ENCODE peak calls at places on chromosome 2, in six cellular contexts. One of them, this sample, is unnamed.
A peak's percentile ranks its signal among the peaks of the same experiment; 100 is the strongest.

GRCh38 chr2:190759749-190760213 is 110.9 kb downstream of the NAB1 start:
- DNase-seq in HepG2: peak; percentile 49
- DNase-seq in K562: peak; percentile 21
- DNase-seq in GM12878: no peak
- DNase-seq in H1: no peak
- DNase-seq in HCT116: peak; percentile 36
- DNase-seq in this sample: no peak

GRCh38 chr2:239776441-239777033 is 248.6 kb downstream of the NDUFA10 start:
- DNase-seq in HCT116: no peak
- DNase-seq in HepG2: no peak
- DNase-seq in K562: no peak
- DNase-seq in H1: no peak
- DNase-seq in GM12878: no peak
- DNase-seq in this sample: no peak

GRCh38 chr2:30216157-30216556 is 15.2 kb upstream of the LBH start:
- DNase-seq in H1: no peak
- DNase-seq in HepG2: no peak
- DNase-seq in K562: no peak
- DNase-seq in HCT116: no peak
- DNase-seq in GM12878: no peak
- DNase-seq in this sample: no peak

GRCh38 chr2:161414385-161415040 is 1.6 kb upstream of the TBR1 start:
- DNase-seq in HepG2: peak; percentile 23
- DNase-seq in GM12878: no peak
- DNase-seq in HCT116: no peak
- DNase-seq in H1: peak; percentile 78
- DNase-seq in K562: peak; percentile 60
- DNase-seq in this sample: peak; percentile 57

GRCh38 chr2:205720451-205720902 is 38.2 kb downstream of the NRP2 start:
- DNase-seq in GM12878: no peak
- DNase-seq in HepG2: no peak
- DNase-seq in H1: peak; percentile 64
- DNase-seq in HCT116: no peak
- DNase-seq in K562: no peak
- DNase-seq in this sample: peak; percentile 78

GRCh38 chr2:12493031-12493513 is 223.7 kb upstream of the TRIB2 start:
- DNase-seq in GM12878: no peak
- DNase-seq in HepG2: no peak
- DNase-seq in H1: no peak
- DNase-seq in HCT116: no peak
- DNase-seq in K562: peak; percentile 94
- DNase-seq in this sample: no peak

GRCh38 chr2:80392446-80392845 is 87.9 kb upstream of the LRRTM1 start:
- DNase-seq in H1: no peak
- DNase-seq in HCT116: no peak
- DNase-seq in HepG2: no peak
- DNase-seq in K562: no peak
- DNase-seq in GM12878: no peak
- DNase-seq in this sample: no peak

GRCh38 chr2:86035371-86035882 is 70.3 kb downstream of the POLR1A start:
- DNase-seq in GM12878: no peak
- DNase-seq in HCT116: no peak
- DNase-seq in HepG2: no peak
- DNase-seq in H1: no peak
- DNase-seq in K562: no peak
- DNase-seq in this sample: no peak

GRCh38 chr2:46689993-46690392 is 210.6 kb downstream of the TMEM247 start:
- DNase-seq in HCT116: no peak
- DNase-seq in K562: no peak
- DNase-seq in H1: no peak
- DNase-seq in HepG2: no peak
- DNase-seq in GM12878: no peak
- DNase-seq in this sample: no peak

GRCh38 chr2:61218076-61218816 is 56.3 kb downstream of the C2orf74 start:
- DNase-seq in K562: no peak
- DNase-seq in HepG2: no peak
- DNase-seq in GM12878: no peak
- DNase-seq in HCT116: no peak
- DNase-seq in H1: no peak
- DNase-seq in this sample: no peak

GRCh38 chr2:183490930-183491329 is 366.7 kb downstream of the NUP35 start:
- DNase-seq in HepG2: no peak
- DNase-seq in HCT116: no peak
- DNase-seq in K562: no peak
- DNase-seq in GM12878: no peak
- DNase-seq in H1: no peak
- DNase-seq in this sample: no peak

GRCh38 chr2:219002395-219003266 is 9.4 kb upstream of the CRYBA2 start:
- DNase-seq in H1: peak; percentile 96
- DNase-seq in K562: peak; percentile 74
- DNase-seq in GM12878: no peak
- DNase-seq in HCT116: peak; percentile 60
- DNase-seq in HepG2: peak; percentile 54
- DNase-seq in this sample: peak; percentile 63

GRCh38 chr2:37457401-37457901 is 113.0 kb downstream of the QPCT start:
- DNase-seq in HepG2: no peak
- DNase-seq in H1: no peak
- DNase-seq in GM12878: no peak
- DNase-seq in HCT116: no peak
- DNase-seq in K562: no peak
- DNase-seq in this sample: no peak

GRCh38 chr2:118847447-118848172 is at the start of gene EN1:
- DNase-seq in GM12878: no peak
- DNase-seq in HepG2: no peak
- DNase-seq in K562: peak; percentile 78
- DNase-seq in H1: peak; percentile 85
- DNase-seq in HCT116: no peak
- DNase-seq in this sample: peak; percentile 85

GRCh38 chr2:159600752-159601151 is 15.6 kb downstream of the BAZ2B start:
- DNase-seq in H1: no peak
- DNase-seq in K562: peak; percentile 24
- DNase-seq in HepG2: peak; percentile 29
- DNase-seq in HCT116: peak; percentile 80
- DNase-seq in GM12878: no peak
- DNase-seq in this sample: no peak

GRCh38 chr2:70557171-70557838 is 3.7 kb upstream of the TGFA start:
- DNase-seq in K562: no peak
- DNase-seq in GM12878: no peak
- DNase-seq in HepG2: peak; percentile 94
- DNase-seq in HCT116: no peak
- DNase-seq in H1: no peak
- DNase-seq in this sample: no peak

GRCh38 chr2:151162185-151162584 is 99.5 kb downstream of the RBM43 start:
- DNase-seq in HepG2: no peak
- DNase-seq in GM12878: no peak
- DNase-seq in HCT116: no peak
- DNase-seq in H1: no peak
- DNase-seq in K562: no peak
- DNase-seq in this sample: no peak

GRCh38 chr2:17538022-17538843 is 2.3 kb upstream of the VSNL1 start:
- DNase-seq in H1: no peak
- DNase-seq in HepG2: peak; percentile 39
- DNase-seq in HCT116: peak; percentile 19
- DNase-seq in GM12878: no peak
- DNase-seq in K562: no peak
- DNase-seq in this sample: no peak
- H3K4me3 ChIP-seq in H1: peak overlapping the region; percentile 74
- H3K4me3 ChIP-seq in HepG2: peak overlapping the region; percentile 78
- H3K4me3 ChIP-seq in HCT116: peak overlapping the region; percentile 47
- H3K4me3 ChIP-seq in GM12878: no peak overlapping the region
- H3K4me3 ChIP-seq in K562: peak overlapping the region; percentile 21
- H3K4me3 ChIP-seq in this sample: peak overlapping the region; percentile 41

DNA sequence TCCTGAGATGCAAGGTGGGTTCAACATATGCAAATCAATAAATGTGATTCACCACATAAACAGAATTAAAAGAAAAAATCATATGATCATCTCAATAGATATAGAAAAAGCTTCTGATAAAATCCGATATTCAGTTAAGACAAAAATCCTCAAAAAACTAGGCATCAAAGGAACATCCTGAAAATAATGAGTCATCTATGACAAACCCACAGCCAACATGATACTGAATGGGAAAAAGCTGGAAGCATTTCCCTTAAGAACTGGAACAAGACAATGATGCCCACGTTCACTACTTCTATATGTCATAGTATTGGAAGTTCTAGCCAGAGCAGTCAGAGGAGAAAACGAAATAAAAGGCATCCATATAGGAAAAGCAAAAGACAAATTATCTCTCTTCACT is 80.4 kb downstream of the MYO3B start:
- DNase-seq in H1: no peak
- DNase-seq in HepG2: no peak
- DNase-seq in HCT116: no peak
- DNase-seq in K562: no peak
- DNase-seq in GM12878: no peak
- DNase-seq in this sample: no peak
- TF ChIP-seq ZNF274 in H1: no peak
- TF ChIP-seq ZNF274 in HepG2: no peak
- TF ChIP-seq ZNF274 in HCT116: no peak
- TF ChIP-seq ZNF274 in K562: no peak
- TF ChIP-seq ZNF274 in GM12878: no peak
- TF ChIP-seq ZNF274 in this sample: no peak

GRCh38 chr2:64722645-64723044 is 68.9 kb upstream of the SERTAD2 start:
- DNase-seq in H1: no peak
- DNase-seq in GM12878: no peak
- DNase-seq in HepG2: no peak
- DNase-seq in K562: peak; percentile 21
- DNase-seq in HCT116: no peak
- DNase-seq in this sample: no peak

GRCh38 chr2:64727843-64728463 is 74.2 kb upstream of the SERTAD2 start:
- DNase-seq in K562: no peak
- DNase-seq in H1: no peak
- DNase-seq in GM12878: no peak
- DNase-seq in HepG2: no peak
- DNase-seq in HCT116: no peak
- DNase-seq in this sample: no peak

GRCh38 chr2:64730551-64731305 is 77.0 kb upstream of the SERTAD2 start:
- DNase-seq in H1: no peak
- DNase-seq in K562: peak; percentile 27
- DNase-seq in HCT116: no peak
- DNase-seq in HepG2: peak; percentile 94
- DNase-seq in GM12878: peak; percentile 69
- DNase-seq in this sample: no peak

GRCh38 chr2:64731306-64731654 is 77.6 kb upstream of the SERTAD2 start:
- DNase-seq in HepG2: no peak
- DNase-seq in H1: no peak
- DNase-seq in HCT116: no peak
- DNase-seq in K562: no peak
- DNase-seq in GM12878: no peak
- DNase-seq in this sample: no peak

GRCh38 chr2:64727013-64727767 is 73.5 kb upstream of the SERTAD2 start:
- DNase-seq in HepG2: no peak
- DNase-seq in GM12878: peak; percentile 89
- DNase-seq in HCT116: no peak
- DNase-seq in H1: no peak
- DNase-seq in K562: no peak
- DNase-seq in this sample: no peak
- H3K4me3 ChIP-seq in HepG2: no peak overlapping the region
- H3K4me3 ChIP-seq in GM12878: peak overlapping the region; percentile 18
- H3K4me3 ChIP-seq in HCT116: no peak overlapping the region
- H3K4me3 ChIP-seq in H1: no peak overlapping the region
- H3K4me3 ChIP-seq in K562: no peak overlapping the region
- H3K4me3 ChIP-seq in this sample: no peak overlapping the region

GRCh38 chr2:26770986-26771586 is 7.0 kb downstream of the SLC35F6 start:
- DNase-seq in HCT116: no peak
- DNase-seq in H1: no peak
- DNase-seq in K562: peak; percentile 77
- DNase-seq in GM12878: no peak
- DNase-seq in HepG2: peak; percentile 62
- DNase-seq in this sample: no peak
- TF ChIP-seq ZNF274 in HCT116: no peak
- TF ChIP-seq ZNF274 in H1: no peak
- TF ChIP-seq ZNF274 in K562: no peak
- TF ChIP-seq ZNF274 in GM12878: no peak
- TF ChIP-seq ZNF274 in HepG2: no peak
- TF ChIP-seq ZNF274 in this sample: no peak

DNA sequence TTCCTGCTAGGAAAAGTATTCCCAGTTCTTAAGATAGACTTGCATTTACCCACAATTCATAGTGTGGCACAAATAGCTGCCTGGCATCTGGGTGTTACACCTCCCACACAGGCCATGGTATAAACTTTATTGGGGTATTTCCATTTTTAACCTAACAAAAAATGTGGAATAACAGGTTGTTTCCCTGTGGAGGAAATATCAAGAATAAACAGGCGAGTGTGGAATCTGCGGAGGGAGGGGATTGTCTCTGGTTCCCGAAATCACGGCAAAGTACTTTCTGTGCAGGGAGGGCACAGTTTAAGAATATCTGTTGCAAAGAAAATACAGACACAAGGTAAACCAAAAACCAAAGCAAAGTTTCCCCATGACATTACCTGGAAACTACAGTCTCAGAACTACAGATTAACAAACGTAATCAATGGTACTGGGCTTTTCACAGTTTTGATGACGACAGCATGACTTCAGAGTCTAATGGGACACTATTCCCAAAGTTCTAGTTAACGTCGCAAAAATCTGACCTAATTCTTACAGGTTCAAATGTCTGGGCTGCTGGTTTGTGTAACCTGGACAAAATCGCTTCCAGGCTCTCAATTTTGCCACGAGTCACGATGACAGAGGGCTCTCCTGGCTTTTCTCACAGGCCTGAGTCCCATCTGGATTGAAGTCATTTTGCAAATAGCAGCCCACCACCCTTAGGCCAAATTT is 1.4 kb downstream of the STARD7 start:
- DNase-seq in HCT116: no peak
- DNase-seq in K562: peak; percentile 28
- DNase-seq in H1: no peak
- DNase-seq in HepG2: no peak
- DNase-seq in GM12878: no peak
- DNase-seq in this sample: no peak
- H3K4me3 ChIP-seq in HCT116: peak overlapping the region; percentile 78
- H3K4me3 ChIP-seq in K562: peak overlapping the region; percentile 84
- H3K4me3 ChIP-seq in H1: peak overlapping the region; percentile 93
- H3K4me3 ChIP-seq in HepG2: peak overlapping the region; percentile 96
- H3K4me3 ChIP-seq in GM12878: peak overlapping the region; percentile 94
- H3K4me3 ChIP-seq in this sample: peak overlapping the region; percentile 96

This sample was measured in NT2/D1.